ENCODE peak calls at places on chromosomes 4 and X, in four cellular contexts. U is IMR-90, Z is keratinocyte, G is K562. H is an unnamed sample. For H3K9me1, the result is how much of the 10 kb centered on the place peaks cover.

GRCh38 chr4:59553739-59554126 is 1646.4 kb upstream of the ADGRL3 start:
- DNase-seq in G (no peak), Z (no peak), U (no peak), H (peak)

GRCh38 chr4:38868055-38868965 is 704 bp downstream of the FAM114A1 start:
- DNase-seq in U (peak), G (peak), Z (no peak), H (peak)

GRCh38 chr4:26692014-26692726 is 108.3 kb downstream of the TBC1D19 start:
- DNase-seq in G (peak), Z (no peak), U (peak), H (no peak)

GRCh38 chr4:13783800-13784411 is 156.4 kb upstream of the BOD1L1 start:
- DNase-seq in G (no peak), U (no peak), Z (no peak), H (no peak)

GRCh38 chrX:39204945-39205344 is 403.7 kb downstream of the MID1IP1 start:
- DNase-seq in U (no peak), Z (no peak), G (no peak), H (no peak)

GRCh38 chr4:44257461-44257860 is 191.1 kb downstream of the KCTD8 start:
- DNase-seq in Z (no peak), G (no peak), U (no peak), H (no peak)

GRCh38 chr4:150573534-150573933 is 8.4 kb upstream of the MAB21L2 start:
- DNase-seq in Z (no peak), G (no peak), U (peak), H (peak)

GRCh38 chrX:53281321-53281822 is at the start of gene IQSEC2:
- DNase-seq in Z (peak), U (peak), G (peak), H (peak)

GRCh38 chrX:147763131-147763530 is 148.6 kb upstream of the FMR1 start:
- DNase-seq in Z (no peak), G (no peak), U (no peak), H (no peak)

GRCh38 chrX:103063918-103064434 is at the start of gene BEX1:
- DNase-seq in Z (no peak), U (no peak), G (no peak), H (no peak)

GRCh38 chr4:13539047-13539720 is 5.1 kb downstream of the NKX3-2 start:
- DNase-seq in Z (no peak), U (no peak), G (peak), H (no peak)

GRCh38 chrX:15336023-15336413 is 695 bp upstream of the PIGA start:
- DNase-seq in U (peak), G (peak), Z (no peak), H (peak)

GRCh38 chr4:16129336-16129735 is 45.5 kb upstream of the PROM1 start:
- DNase-seq in U (no peak), G (no peak), Z (no peak), H (peak)

GRCh38 chrX:48720580-48721240 is 24.2 kb downstream of the SUV39H1 start:
- DNase-seq in U (no peak), G (no peak), Z (no peak), H (no peak)

GRCh38 chr4:10697071-10697470 is 12.5 kb upstream of the CLNK start:
- DNase-seq in G (no peak), Z (no peak), U (no peak), H (no peak)

GRCh38 chr4:93327346-93327745 is 501.2 kb upstream of the ATOH1 start:
- DNase-seq in Z (no peak), G (no peak), U (no peak), H (no peak)

DNA sequence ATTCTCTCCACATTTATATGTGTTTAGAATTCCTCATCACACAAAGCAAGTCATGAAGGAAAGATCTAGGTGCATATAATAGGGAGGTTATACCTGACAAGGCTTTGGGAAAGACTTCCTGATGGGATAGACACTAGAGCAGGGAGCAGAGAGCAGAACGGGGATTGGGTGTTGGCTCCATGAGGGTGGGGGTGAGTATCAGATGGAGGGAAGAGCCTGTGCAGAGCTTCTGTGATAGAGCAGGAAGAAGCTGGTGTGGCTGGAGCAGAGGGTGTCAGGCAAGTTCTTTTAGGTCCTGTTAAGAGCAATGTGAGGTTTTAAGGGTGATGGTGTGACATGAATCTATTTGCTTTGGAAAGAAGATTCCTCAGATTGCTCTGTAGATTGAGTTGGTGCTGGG is 10.5 kb downstream of the NSD2 start:
- DNase-seq in G (peak), U (no peak), Z (no peak), H (no peak)
- H3K9me1 ChIP-seq in G (under half), U (under half), Z (under half), H (under half)

GRCh38 chr4:41438564-41438963 is 99.4 kb upstream of the LIMCH1 start:
- DNase-seq in U (no peak), G (no peak), Z (no peak), H (no peak)

GRCh38 chr4:41443340-41444079 is 94.4 kb upstream of the LIMCH1 start:
- DNase-seq in Z (no peak), G (no peak), U (no peak), H (peak)

GRCh38 chr4:41446391-41446790 is 91.6 kb upstream of the LIMCH1 start:
- DNase-seq in G (no peak), Z (no peak), U (no peak), H (no peak)

GRCh38 chr4:41437264-41437566 is 100.7 kb upstream of the LIMCH1 start:
- DNase-seq in Z (no peak), G (no peak), U (no peak), H (peak)

GRCh38 chr4:41442818-41443217 is 95.1 kb upstream of the LIMCH1 start:
- DNase-seq in U (no peak), Z (no peak), G (no peak), H (peak)
- H3K9me1 ChIP-seq in U (under half), Z (under half), G (under half), H (under half)

DNA sequence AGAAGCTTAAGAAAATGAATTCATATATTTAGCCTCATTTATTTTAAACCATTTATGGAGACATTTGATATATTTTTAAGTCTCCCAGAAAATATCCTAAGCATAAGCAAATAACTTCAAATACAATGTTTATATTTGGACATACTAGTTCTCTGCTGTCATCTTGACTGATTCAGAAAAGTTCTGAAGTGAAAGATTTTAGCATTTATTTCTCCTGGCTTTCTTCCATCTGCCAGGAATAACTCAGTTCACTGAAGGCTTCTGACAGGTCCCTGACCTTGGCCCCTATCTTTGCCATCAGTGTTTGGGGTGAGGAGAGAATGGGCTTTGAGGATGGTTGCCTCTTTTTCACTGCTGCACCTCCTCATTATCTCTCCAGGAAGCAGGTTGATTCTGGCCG is 115.7 kb downstream of the SLIT2 start:
- DNase-seq in Z (no peak), G (no peak), U (no peak), H (no peak)
- H3K9me1 ChIP-seq in Z (under half), G (under half), U (under half), H (under half)

GRCh38 chr4:85965529-85965928 is 394.3 kb downstream of the MAPK10 start:
- DNase-seq in U (no peak), G (no peak), Z (no peak), H (no peak)
- H3K9me1 ChIP-seq in U (under half), G (under half), Z (under half), H (under half)

H was measured in endothelial cell of umbilical vein.